ENCODE peak calls at places on chromosome 6, in four cellular contexts. U, W, N and S are unnamed samples.

GRCh38 chr6:134288538-134289203 is 29.2 kb downstream of the SGK1 start:
- DNase-seq in N (peak), W (no peak), U (no peak), S (peak)

GRCh38 chr6:24431045-24431451 is 28.3 kb downstream of the MRS2 start:
- DNase-seq in W (peak), N (peak), U (no peak), S (peak)

GRCh38 chr6:37607949-37608348 is 89.7 kb downstream of the MDGA1 start:
- DNase-seq in N (peak), W (no peak), U (no peak), S (peak)

GRCh38 chr6:118288355-118289124 is 259.6 kb upstream of the PLN start:
- DNase-seq in U (no peak), W (no peak), N (no peak), S (no peak)

GRCh38 chr6:119172813-119173212 is 94.3 kb upstream of the FAM184A start:
- DNase-seq in N (no peak), W (peak), U (no peak), S (peak)

GRCh38 chr6:5279891-5280338 is 18.6 kb downstream of the FARS2 start:
- DNase-seq in U (no peak), N (no peak), W (no peak), S (no peak)

GRCh38 chr6:52049252-52050050 is 38.0 kb downstream of the PKHD1 start:
- DNase-seq in U (no peak), W (peak), N (peak), S (peak)

GRCh38 chr6:11722224-11722623 is 56.4 kb downstream of the ADTRP start:
- DNase-seq in U (no peak), N (no peak), W (no peak), S (no peak)

GRCh38 chr6:24858154-24858801 is 59.6 kb upstream of the ARMH2 start:
- DNase-seq in W (no peak), U (no peak), N (no peak), S (peak)

GRCh38 chr6:46832816-46833215 is 39.6 kb downstream of the MEP1A start:
- DNase-seq in N (no peak), W (no peak), U (no peak), S (no peak)

GRCh38 chr6:2920671-2921112 is 17.6 kb upstream of the SERPINB9 start:
- DNase-seq in N (no peak), U (no peak), W (no peak), S (no peak)

DNA sequence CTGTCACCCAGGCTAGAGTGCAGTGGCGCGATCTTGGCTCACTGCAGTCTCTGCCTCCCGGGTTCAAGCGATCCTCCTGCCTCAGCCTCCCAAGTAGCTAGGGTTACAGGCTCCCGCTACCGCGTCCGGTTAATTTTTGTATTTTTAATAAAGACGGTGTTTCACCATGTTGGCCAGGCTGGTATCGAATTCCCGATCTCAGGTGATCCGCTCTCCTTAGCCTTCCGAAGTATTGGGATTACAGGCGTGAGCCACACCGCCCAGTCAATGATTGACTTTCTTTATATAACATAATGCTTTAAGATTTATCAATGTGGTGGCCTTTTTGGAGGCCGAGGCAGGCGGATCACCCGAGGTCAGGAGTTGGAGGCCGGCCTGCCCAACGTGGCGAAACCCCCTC is 7.8 kb upstream of the ABT1 start:
- DNase-seq in W (no peak), U (no peak), N (no peak), S (no peak)
- TF ChIP-seq CTCF in W (no peak), U (no peak), N (no peak), S (no peak)

GRCh38 chr6:33668914-33669313 is 42.6 kb downstream of the UQCC2 start:
- DNase-seq in N (peak), U (no peak), W (no peak), S (peak)
- H3K27ac ChIP-seq in N (peak), U (no peak), W (no peak), S (peak)

DNA sequence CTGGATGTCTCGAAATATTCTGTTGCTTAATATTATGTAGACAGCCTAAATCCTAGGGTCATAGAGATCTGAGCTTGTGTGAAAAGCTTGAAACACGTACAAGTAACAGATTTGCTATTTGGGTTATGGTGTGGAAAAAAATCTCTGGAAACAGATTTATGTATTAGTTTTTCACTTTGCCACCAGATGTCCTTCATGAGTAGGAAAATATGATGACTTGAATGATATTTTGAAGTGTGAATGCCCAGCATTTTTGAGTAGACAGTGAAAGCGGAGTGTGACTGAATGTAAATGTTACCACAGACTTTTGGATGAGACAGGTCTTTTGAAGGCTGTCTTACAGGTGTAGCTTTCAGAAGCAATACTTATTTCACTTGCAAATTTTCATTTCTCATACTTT is 4.2 kb upstream of the BMP6 start:
- DNase-seq in W (peak), N (peak), U (no peak), S (no peak)
- TF ChIP-seq CTCF in W (peak), N (peak), U (no peak), S (peak)

DNA sequence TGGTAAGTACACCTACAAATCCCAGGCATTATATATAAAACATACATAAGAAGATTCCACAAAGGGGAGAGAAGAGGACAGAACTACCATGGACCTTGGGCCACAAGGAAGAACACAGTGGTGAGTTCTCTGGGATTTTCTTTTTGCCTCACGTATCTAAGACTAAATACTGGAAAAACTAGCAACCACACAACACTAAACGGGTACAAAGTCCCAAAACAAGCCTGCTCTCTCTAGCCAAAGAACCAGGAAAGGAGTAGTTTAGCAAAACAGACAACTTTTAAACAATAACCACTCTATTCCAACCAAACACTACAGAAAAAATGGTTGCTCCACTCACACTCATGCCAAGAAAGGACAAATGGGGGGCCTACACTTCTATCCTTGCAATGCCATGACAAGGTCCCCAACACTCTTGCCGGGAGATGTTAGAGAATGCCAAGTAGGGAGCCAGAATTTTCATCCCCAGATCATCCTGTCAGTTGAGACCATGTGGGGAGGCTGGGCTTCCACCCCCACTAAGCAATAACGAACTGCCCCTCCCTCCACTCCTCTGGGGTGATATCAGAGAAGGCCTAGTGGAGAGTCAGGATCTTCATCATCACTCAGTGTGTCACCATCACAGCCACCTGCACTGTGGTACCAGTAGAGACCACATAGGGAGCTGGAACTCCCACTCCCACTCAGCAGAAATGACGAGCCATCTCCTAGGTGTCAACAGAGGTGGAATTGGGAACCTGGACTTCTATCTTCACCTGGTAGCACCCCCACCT is 123.5 kb downstream of the DST start:
- DNase-seq in U (no peak), W (no peak), N (no peak), S (no peak)
- H3K27ac ChIP-seq in U (peak), W (no peak), N (no peak), S (no peak)

DNA sequence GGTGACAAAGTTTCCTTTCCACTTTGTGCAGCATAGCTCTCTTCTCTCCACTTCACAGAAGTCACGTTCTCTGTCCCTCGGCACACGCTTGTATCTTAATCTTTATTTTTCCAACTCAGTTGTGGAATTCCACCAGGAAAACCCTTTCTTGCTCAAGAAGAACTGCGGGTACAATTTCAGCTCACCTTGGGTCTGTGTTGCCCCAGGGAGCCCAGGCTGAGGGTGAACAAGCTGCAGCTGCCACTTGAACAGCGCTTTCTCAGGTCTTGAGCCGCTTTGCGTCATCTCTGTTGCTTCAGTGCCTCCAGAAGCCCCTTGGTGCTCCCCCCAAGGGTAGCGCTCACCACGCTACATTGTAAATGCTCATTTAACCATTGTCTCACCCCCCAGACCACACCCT is 229.2 kb upstream of the TAB2 start:
- DNase-seq in N (no peak), W (no peak), U (no peak), S (no peak)
- TF ChIP-seq CTCF in N (no peak), W (no peak), U (no peak), S (no peak)